ENCODE peak calls at places on chromosomes 5 and 9, in seven cellular contexts. E is epithelial cell of esophagus, Z is GM23338, F is body of pancreas, K is PC-3, P is HCT116, D is GM10248. J is an unnamed sample.

GRCh38 chr5:131974622-131974955 is 29.1 kb upstream of the MEIKIN start:
- DNase-seq in K (no peak), Z (no peak), P (no peak), E (no peak), D (no peak), F (no peak), J (no peak)

GRCh38 chr9:11874414-11874813 is 818.8 kb upstream of the TYRP1 start:
- DNase-seq in F (no peak), D (no peak), K (no peak), E (no peak), P (no peak), Z (peak), J (no peak)

GRCh38 chr5:4941957-4942830 is 197.9 kb upstream of the ADAMTS16 start:
- DNase-seq in K (peak), D (peak), E (no peak), P (no peak), Z (peak), F (peak), J (peak)

GRCh38 chr9:11086561-11086960 is 473.8 kb upstream of the PTPRD start:
- DNase-seq in P (no peak), Z (no peak), D (no peak), E (peak), F (no peak), K (peak), J (peak)

GRCh38 chr5:113043491-113043931 is 66.9 kb downstream of the DCP2 start:
- DNase-seq in F (peak), E (no peak), P (no peak), Z (peak), D (no peak), K (peak), J (no peak)

GRCh38 chr5:72366324-72366976 is 46.3 kb downstream of the PTCD2 start:
- DNase-seq in Z (peak), P (peak), K (peak), D (peak), E (peak), F (peak), J (peak)

GRCh38 chr5:58263291-58263690 is 196.6 kb downstream of the PLK2 start:
- DNase-seq in P (no peak), Z (no peak), F (no peak), D (no peak), E (no peak), K (no peak), J (no peak)

GRCh38 chr5:149834246-149834855 is 104.2 kb downstream of the PPARGC1B start:
- DNase-seq in P (peak), F (peak), Z (peak), D (peak), E (peak), K (peak), J (peak)

GRCh38 chr5:36505021-36505420 is 101.4 kb upstream of the SLC1A3 start:
- DNase-seq in D (no peak), E (peak), Z (no peak), P (no peak), F (no peak), K (peak), J (no peak)

GRCh38 chr5:14851999-14852526 is 19.5 kb downstream of the ANKH start:
- DNase-seq in D (no peak), E (no peak), K (no peak), Z (no peak), F (no peak), P (no peak), J (no peak)

DNA sequence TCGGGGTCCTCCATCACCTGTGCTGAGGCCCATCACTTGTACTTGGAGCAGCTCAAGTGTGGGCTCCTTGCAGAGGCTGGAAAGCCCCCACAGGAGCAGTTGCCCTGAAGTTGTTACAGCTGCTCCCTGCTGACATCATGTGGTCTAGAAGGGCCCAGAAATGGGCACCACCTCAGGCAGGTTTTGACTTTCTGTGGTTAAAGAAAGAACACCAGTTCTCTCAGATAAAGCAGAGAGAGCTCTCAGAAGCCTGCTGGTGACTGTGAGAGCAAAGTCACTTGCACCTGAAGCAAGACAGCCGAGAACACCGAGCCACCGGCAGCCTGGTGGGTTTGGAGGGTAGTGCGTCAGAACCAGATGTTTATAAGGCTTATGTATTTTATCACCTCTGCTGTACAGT is 70.4 kb downstream of the MVB12B start:
- DNase-seq in D (peak), P (no peak), Z (no peak), F (no peak), K (no peak), E (no peak), J (no peak)
- TF ChIP-seq CTCF in D (no peak), P (no peak), Z (peak), F (no peak), K (peak), E (no peak), J (no peak)

GRCh38 chr5:140575309-140575708 is 10.7 kb downstream of the SLC35A4 start:
- DNase-seq in K (peak), D (no peak), E (peak), P (peak), F (peak), Z (peak), J (peak)
- TF ChIP-seq CTCF in K (peak), D (no peak), E (peak), P (peak), F (peak), Z (peak), J (peak)

DNA sequence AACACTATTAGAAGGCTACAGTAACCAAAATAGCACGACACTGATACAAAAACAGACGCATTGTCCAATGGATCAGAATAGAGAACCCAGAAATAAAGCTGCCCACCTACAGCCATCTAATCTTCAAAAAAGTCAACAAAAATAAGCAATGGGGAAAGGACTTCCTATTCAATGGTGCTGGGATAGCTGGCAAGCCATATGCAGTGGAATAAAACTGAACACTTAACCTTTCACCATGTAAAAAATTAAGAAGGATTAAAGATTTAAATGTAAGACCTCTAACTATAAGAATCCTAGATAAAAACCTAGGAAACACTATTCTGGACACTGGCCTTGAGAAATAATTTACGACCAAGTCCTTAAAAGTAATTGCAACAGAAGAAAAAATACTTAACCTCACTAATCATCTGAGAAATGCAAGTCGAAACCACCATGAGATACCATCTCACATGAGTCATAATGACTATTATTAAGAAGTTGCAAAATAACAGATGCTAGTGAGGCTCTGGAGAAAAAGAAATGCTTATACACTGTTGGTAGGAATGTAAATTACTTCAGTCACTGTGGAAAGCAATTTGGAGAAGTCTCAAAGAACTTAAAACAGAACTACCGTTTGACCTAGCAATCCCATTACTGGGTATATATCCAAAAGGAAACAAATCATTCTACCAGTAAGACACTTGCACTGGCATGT is 203.3 kb upstream of the CDH9 start:
- DNase-seq in P (no peak), D (no peak), Z (no peak), E (peak), F (no peak), K (peak), J (peak)
- TF ChIP-seq CTCF in P (no peak), D (no peak), Z (no peak), E (peak), F (no peak), K (no peak), J (peak)

GRCh38 chr9:134301387-134302129 is 24.7 kb upstream of the RXRA start:
- DNase-seq in D (no peak), E (peak), F (no peak), K (peak), P (no peak), Z (no peak), J (no peak)
- TF ChIP-seq CTCF in D (no peak), E (no peak), F (no peak), K (no peak), P (no peak), Z (no peak), J (no peak)

DNA sequence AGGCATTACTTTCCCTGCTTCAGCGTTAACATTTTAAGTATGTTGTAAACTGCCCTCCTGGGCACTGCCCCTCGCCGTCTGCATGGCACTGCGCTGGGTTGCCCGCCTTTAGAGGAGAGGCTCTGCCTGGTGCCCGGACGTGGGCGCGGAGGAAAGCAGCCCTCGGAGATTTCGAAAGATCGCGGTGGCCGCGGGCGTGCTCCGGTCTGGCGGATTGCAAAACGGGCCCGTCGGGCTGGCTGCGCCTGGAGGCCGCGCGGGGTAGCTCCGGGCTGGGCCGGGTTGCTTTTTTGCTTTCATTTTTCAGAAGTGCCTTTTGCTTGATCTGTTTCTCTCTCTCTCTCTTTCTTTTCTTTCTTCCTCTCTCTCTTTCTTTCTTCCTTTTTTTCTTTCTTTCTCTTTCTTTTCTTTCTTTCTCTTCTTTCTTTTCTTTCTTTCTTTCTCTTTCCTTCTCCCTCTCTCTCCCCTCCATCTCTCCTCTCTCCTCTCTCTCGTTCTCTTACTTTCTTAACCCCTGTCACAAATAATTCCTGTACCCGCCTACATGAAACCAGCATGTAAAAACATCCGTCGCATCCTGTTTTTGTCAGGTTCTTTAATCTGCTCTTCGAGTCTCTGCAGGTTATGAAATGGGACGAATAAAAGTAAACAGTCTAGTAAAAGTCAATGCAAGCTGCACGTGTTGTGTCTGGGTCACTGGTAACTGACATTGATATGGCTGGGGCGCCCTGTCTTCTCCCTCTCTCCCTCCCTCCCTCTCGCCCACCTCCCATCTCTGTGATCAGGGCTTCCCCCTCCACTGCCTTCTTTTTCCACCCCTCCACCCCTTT is 1.7 kb downstream of the FST start:
- DNase-seq in E (peak), F (peak), P (peak), K (no peak), D (peak), Z (peak), J (peak)
- TF ChIP-seq CTCF in E (no peak), F (peak), P (peak), K (no peak), D (no peak), Z (no peak), J (peak)

GRCh38 chr5:159531554-159532105 is 201.3 kb upstream of the IL12B start:
- DNase-seq in Z (no peak), D (no peak), F (no peak), K (peak), P (no peak), E (no peak), J (no peak)
- TF ChIP-seq CTCF in Z (peak), D (no peak), F (no peak), K (peak), P (peak), E (peak), J (peak)

GRCh38 chr9:36637491-36638270 is 65.0 kb downstream of the MELK start:
- DNase-seq in K (no peak), F (no peak), P (no peak), E (no peak), Z (no peak), D (no peak), J (no peak)
- TF ChIP-seq CTCF in K (no peak), F (no peak), P (no peak), E (no peak), Z (peak), D (no peak), J (no peak)

DNA sequence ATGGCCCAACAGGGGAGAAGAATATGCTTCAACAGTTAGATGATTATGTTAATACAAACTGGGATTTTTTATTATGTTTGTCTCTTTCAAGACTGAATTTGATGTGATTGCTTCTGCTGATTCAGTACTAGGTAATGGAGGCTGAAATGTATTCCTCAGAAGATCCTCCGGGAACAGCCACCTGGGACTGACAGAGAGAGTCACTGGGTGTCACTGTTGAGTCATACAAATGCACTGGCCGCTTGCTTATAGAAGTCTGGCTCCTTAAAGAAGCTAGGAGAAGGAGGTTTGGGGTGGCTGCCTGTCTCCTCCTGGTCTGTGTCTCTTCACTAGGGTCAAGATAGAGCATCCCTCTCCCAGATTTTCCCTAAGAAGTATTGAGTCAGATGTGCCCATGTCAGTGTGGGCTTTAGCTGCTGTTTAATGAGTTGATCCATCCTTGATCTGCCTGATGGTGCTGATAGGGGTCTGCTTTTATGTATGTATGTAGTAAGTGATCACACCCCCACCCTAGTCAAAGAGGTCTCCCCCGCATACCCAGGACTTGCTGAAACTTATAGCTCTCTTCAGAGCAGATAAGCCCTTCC is 773.4 kb downstream of the BRINP1 start:
- DNase-seq in D (no peak), E (peak), F (peak), P (no peak), Z (peak), K (peak), J (peak)
- TF ChIP-seq CTCF in D (peak), E (peak), F (peak), P (no peak), Z (peak), K (no peak), J (peak)

DNA sequence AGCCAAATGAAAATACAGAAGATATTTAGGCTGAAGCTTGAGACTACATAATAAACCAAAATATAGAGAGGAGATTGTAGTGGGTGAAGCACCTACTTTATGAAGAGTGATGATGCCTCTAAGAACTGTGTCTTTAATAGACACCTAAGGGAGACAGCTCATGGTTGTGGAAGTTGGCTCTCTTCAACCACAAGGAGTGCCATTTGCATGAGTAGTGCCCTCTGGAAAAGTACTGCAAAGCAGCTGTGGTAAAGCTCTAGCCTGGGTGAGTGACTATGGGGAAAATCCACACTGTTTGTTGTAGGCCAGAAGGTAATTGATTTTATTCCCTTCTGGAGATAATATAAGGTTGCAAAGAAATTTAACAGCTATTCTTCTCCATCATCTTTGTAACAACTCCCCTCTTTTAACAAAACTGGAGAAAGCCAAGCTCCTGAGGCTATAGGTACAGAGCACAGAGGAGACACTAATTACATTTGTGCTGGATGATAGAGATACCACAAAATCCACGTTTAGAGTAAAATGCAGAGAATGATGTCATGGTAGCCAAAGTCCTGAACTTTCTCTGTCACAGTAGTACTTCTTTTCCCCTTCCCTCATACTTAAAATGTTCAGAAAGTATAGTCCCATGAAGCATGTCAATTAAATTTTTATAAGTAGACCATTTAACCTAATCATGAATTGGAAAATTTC is 122.8 kb downstream of the STARD4 start:
- DNase-seq in E (peak), K (peak), P (peak), F (no peak), Z (no peak), D (no peak), J (peak)
- TF ChIP-seq CTCF in E (peak), K (peak), P (no peak), F (no peak), Z (no peak), D (no peak), J (no peak)

DNA sequence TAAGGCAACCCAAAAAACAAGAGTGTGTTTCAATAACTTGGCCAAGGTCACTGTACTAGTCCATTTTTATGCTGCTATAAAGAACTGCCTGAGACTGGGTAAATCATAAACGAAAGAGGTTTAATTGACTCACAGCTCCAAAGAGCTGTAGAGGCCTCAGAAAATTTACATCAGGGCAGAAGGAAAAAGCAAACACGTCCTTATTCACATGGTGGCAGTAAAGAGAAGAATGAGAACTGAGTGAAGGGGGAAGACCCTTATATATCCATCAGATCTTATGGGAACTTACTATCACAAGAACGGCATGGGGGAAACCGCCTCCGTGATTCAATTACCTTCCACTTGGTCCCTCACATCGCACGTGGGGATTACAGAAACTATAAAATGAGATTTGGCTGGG is 64.3 kb upstream of the CAMK4 start:
- DNase-seq in E (no peak), F (no peak), P (no peak), D (no peak), Z (peak), K (peak), J (no peak)
- TF ChIP-seq CTCF in E (no peak), F (no peak), P (no peak), D (peak), Z (peak), K (no peak), J (no peak)

J was measured in MCF 10A.